ENCODE peak calls at places on chromosomes 6 and 20, in five cellular contexts. M, Q, T, H and C are unnamed samples.

GRCh38 chr6:52566853-52567279 is 10.0 kb downstream of the TRAM2 start:
- DNase-seq in M (no peak), Q (peak; percentile 41), T (no peak), H (no peak), C (no peak)

GRCh38 chr6:119479860-119480655 is 130.5 kb upstream of the MAN1A1 start:
- DNase-seq in M (no peak), Q (no peak), T (no peak), H (no peak), C (peak; percentile 12)

GRCh38 chr6:52087498-52087999 is at the start of gene PKHD1:
- DNase-seq in M (no peak), Q (peak; percentile 12), T (no peak), H (no peak), C (no peak)

GRCh38 chr20:50610212-50610718 is 81.1 kb downstream of the RIPOR3 start:
- DNase-seq in M (no peak), Q (no peak), T (no peak), H (no peak), C (no peak)

GRCh38 chr20:33554914-33555420 is 65.1 kb downstream of the CBFA2T2 start:
- DNase-seq in M (peak; percentile 71), Q (peak; percentile 97), T (no peak), H (no peak), C (peak; percentile 88)

GRCh38 chr6:68777956-68778355 is 142.9 kb downstream of the ADGRB3 start:
- DNase-seq in M (no peak), Q (peak; percentile 5), T (no peak), H (no peak), C (peak; percentile 15)

GRCh38 chr6:147077251-147077650 is 127.0 kb upstream of the STXBP5 start:
- DNase-seq in M (no peak), Q (no peak), T (no peak), H (no peak), C (no peak)

GRCh38 chr6:126831461-126831860 is 287.0 kb upstream of the RSPO3 start:
- DNase-seq in M (no peak), Q (no peak), T (no peak), H (no peak), C (no peak)

GRCh38 chr6:76264466-76264865 is 192.0 kb upstream of the IMPG1 start:
- DNase-seq in M (no peak), Q (no peak), T (no peak), H (no peak), C (no peak)

GRCh38 chr6:150143521-150144293 is 863 bp downstream of the PPP1R14C start:
- DNase-seq in M (no peak), Q (no peak), T (no peak), H (peak; percentile 18), C (no peak)

GRCh38 chr6:127201321-127201720 is 65.3 kb upstream of the RNF146 start:
- DNase-seq in M (no peak), Q (peak; percentile 12), T (no peak), H (no peak), C (no peak)

GRCh38 chr20:18390201-18390600 is 76.6 kb downstream of the DZANK1 start:
- DNase-seq in M (no peak), Q (no peak), T (no peak), H (no peak), C (no peak)

GRCh38 chr20:48455606-48456360 is 372.0 kb downstream of the PREX1 start:
- DNase-seq in M (no peak), Q (peak; percentile 86), T (no peak), H (no peak), C (no peak)

DNA sequence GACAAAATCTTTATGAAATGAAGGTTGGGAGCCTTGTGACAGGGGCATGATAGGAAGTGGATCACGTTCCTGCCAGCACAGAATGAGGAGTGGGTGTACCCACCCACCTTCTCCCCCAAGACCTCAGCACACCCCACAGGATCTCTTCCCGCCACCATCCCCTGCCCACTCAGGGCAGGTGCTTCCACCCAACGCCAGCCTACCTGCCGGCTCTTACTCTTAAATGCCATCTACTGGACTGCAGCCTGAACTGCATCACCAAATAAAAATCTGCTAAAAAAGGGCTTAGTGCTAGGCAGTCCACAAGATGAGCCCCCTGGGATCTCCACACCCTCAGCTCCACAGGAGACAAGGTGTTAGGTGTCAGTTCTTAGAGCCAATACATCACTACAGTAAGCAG is 20.6 kb downstream of the DTNBP1 start:
- DNase-seq in M (no peak), Q (no peak), T (no peak), H (no peak), C (no peak)
- TF ChIP-seq CTCF in M (peak; percentile 27), Q (no peak), T (no peak), H (peak; percentile 32), C (peak; percentile 28)

DNA sequence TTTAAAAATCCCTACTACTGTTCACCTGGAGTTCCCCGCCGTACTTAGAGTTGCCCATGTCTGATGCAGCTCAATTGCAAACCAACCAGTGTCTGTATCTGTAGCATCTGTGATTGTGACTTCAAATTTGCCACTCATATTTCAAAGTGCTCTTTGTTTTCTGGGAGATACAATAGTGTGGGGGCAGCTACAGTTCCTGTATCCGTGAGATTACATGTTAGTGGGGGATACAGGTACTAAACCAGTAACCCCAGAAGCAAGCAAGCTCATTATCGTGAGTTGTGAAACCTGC is 140.9 kb downstream of the ANKRD60 start:
- DNase-seq in M (no peak), Q (no peak), T (no peak), H (no peak), C (no peak)
- TF ChIP-seq CTCF in M (no peak), Q (peak; percentile 55), T (no peak), H (peak; percentile 2), C (no peak)

GRCh38 chr6:13278991-13279390 is 49.3 kb downstream of the TBC1D7 start:
- DNase-seq in M (no peak), Q (no peak), T (no peak), H (no peak), C (no peak)

GRCh38 chr6:13277231-13277630 is 51.1 kb downstream of the TBC1D7 start:
- DNase-seq in M (no peak), Q (no peak), T (no peak), H (no peak), C (no peak)

GRCh38 chr6:13280253-13280652 is 48.1 kb downstream of the TBC1D7 start:
- DNase-seq in M (no peak), Q (no peak), T (no peak), H (no peak), C (no peak)

GRCh38 chr6:13275435-13275989 is 52.8 kb downstream of the TBC1D7 start:
- DNase-seq in M (no peak), Q (no peak), T (no peak), H (no peak), C (no peak)

GRCh38 chr6:13278184-13278583 is 50.2 kb downstream of the TBC1D7 start:
- DNase-seq in M (no peak), Q (no peak), T (no peak), H (no peak), C (no peak)
- TF ChIP-seq CTCF in M (peak; percentile 69), Q (no peak), T (no peak), H (peak; percentile 50), C (no peak)

GRCh38 chr20:43442310-43442880 is 15.3 kb upstream of the SRSF6 start:
- DNase-seq in M (no peak), Q (no peak), T (no peak), H (no peak), C (no peak)
- TF ChIP-seq CTCF in M (no peak), Q (no peak), T (no peak), H (peak; percentile 22), C (no peak)